ENCODE peak calls at places on chromosomes 2 and 18, in eight cellular contexts. Z is esophagus squamous epithelium; K is kidney; E is neural progenitor cell; J is bronchial epithelial cell; D is CD4-positive, CD25-positive, alpha-beta regulatory T cell; U is mammary epithelial cell; A is body of pancreas. Y is an unnamed sample.

GRCh38 chr2:224712346-224712745 is 3.8 kb downstream of the CCDC195 start:
- DNase-seq in D (no peak), J (no peak), K (no peak), A (no peak), E (no peak), Z (no peak), U (no peak), Y (no peak)

GRCh38 chr2:148530350-148530749 is 114.2 kb upstream of the EPC2 start:
- DNase-seq in E (no peak), J (no peak), U (no peak), K (no peak), A (no peak), Z (no peak), D (no peak), Y (no peak)

GRCh38 chr2:205972113-205972512 is 113.9 kb downstream of the INO80D start:
- DNase-seq in A (peak; percentile 63), D (no peak), U (no peak), Z (no peak), E (no peak), J (no peak), K (no peak), Y (peak; percentile 65)

GRCh38 chr2:71452565-71452964 is 796 bp upstream of the DYSF start:
- DNase-seq in U (peak; percentile 82), J (peak; percentile 91), A (no peak), E (peak; percentile 57), Z (no peak), K (no peak), D (peak; percentile 30), Y (peak; percentile 91)

GRCh38 chr2:55232863-55233657 is 572 bp downstream of the RPS27A start:
- DNase-seq in K (peak; percentile 79), A (peak; percentile 55), D (peak; percentile 57), J (peak; percentile 25), E (peak; percentile 34), U (peak; percentile 32), Z (no peak), Y (peak; percentile 24)

GRCh38 chr2:95052301-95052700 is 26.8 kb downstream of the MAL start:
- DNase-seq in K (peak; percentile 91), U (peak; percentile 93), D (no peak), J (peak; percentile 26), A (no peak), Z (no peak), E (no peak), Y (peak; percentile 95)

GRCh38 chr2:237533668-237534138 is 32.7 kb upstream of the PRLH start:
- DNase-seq in Z (no peak), U (no peak), J (peak; percentile 85), K (no peak), D (no peak), E (no peak), A (no peak), Y (peak; percentile 22)

GRCh38 chr18:23650963-23651927 is 11.5 kb downstream of the ANKRD29 start:
- DNase-seq in E (no peak), D (no peak), Z (no peak), K (no peak), J (peak; percentile 94), A (no peak), U (peak; percentile 81), Y (peak; percentile 77)

GRCh38 chr2:1150724-1151511 is 200.3 kb downstream of the SNTG2 start:
- DNase-seq in K (no peak), A (no peak), U (no peak), Z (no peak), J (no peak), E (no peak), D (no peak), Y (no peak)

GRCh38 chr18:48923746-48924580 is 26.8 kb downstream of the SMAD7 start:
- DNase-seq in A (no peak), Z (no peak), U (peak; percentile 38), J (peak; percentile 61), D (peak; percentile 33), K (no peak), E (no peak), Y (peak; percentile 16)

GRCh38 chr2:64670047-64670446 is 16.3 kb upstream of the SERTAD2 start:
- DNase-seq in U (no peak), D (no peak), A (no peak), K (no peak), E (no peak), J (no peak), Z (no peak), Y (no peak)

GRCh38 chr2:232276084-232276738 is 102.3 kb upstream of the ALPP start:
- DNase-seq in D (no peak), E (no peak), K (no peak), U (no peak), J (peak; percentile 25), A (no peak), Z (no peak), Y (no peak)

GRCh38 chr2:3467654-3468053 is 51.7 kb downstream of the ADI1 start:
- DNase-seq in J (no peak), Z (no peak), A (no peak), E (no peak), D (no peak), K (no peak), U (no peak), Y (no peak)

GRCh38 chr18:28168725-28169124 is 8.2 kb downstream of the CDH2 start:
- DNase-seq in J (no peak), A (no peak), E (no peak), Z (no peak), D (no peak), U (no peak), K (no peak), Y (no peak)
- H3K4me3 ChIP-seq in J (no peak overlapping the region), A (no peak overlapping the region), E (no peak overlapping the region), Z (no peak overlapping the region), D (no peak overlapping the region), U (no peak overlapping the region), K (no peak overlapping the region), Y (no peak overlapping the region)

DNA sequence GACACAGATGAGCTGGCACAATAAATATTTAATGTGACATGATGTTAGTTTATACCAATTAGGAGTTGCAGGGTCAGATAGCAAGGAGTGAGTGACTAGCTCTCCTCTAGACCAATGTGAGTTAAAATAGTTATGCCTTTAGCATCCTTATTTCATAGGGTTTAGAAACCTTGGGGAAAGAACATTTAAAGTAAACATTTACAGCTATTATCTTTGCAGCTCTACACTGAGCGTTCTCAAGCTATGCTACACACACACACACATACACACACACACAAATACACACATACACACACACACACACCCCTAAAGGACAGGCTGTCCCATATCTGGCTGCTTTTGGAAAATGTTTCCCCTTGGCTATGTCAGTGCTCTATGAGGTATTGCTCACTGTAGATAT is 151.2 kb downstream of the TRIB2 start:
- DNase-seq in E (no peak), K (no peak), U (no peak), A (no peak), J (no peak), Z (no peak), D (no peak), Y (no peak)
- H3K4me3 ChIP-seq in E (no peak overlapping the region), K (no peak overlapping the region), U (no peak overlapping the region), A (no peak overlapping the region), J (no peak overlapping the region), Z (no peak overlapping the region), D (no peak overlapping the region), Y (no peak overlapping the region)

DNA sequence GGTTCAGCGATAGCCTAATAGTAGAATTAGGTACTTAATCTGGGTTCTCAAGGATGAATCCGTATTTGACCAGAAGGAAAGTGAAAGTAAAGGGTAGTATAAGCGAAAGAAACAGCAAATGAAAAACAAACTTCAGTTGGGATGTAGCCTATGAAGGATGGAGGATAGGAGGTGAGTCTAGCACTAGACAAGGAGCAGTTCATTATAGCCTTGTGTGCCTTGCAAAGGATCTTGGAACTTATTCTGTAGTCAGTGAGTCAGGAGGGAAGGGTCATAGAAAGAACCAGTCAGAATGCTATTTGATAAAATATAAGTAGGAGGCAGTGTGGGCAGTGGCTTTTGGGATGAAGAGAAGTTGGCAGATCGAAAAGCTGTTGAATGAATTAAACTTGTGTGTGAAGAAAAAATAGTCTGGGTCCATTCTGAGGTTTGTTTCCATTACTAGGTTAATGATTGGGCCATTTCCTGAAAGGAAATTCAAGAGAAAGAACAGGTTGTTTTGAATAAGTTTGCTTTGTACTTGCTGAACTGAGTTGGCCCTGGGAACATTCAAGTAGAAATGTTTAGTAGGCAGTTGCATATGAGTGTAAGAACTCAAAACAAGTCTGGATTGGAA is 48.5 kb downstream of the ANKRD12 start:
- DNase-seq in U (no peak), J (no peak), D (peak; percentile 36), E (no peak), K (no peak), A (no peak), Z (no peak), Y (no peak)
- H3K4me3 ChIP-seq in U (no peak overlapping the region), J (no peak overlapping the region), D (peak overlapping the region; percentile 85), E (no peak overlapping the region), K (peak overlapping the region; percentile 36), A (no peak overlapping the region), Z (no peak overlapping the region), Y (no peak overlapping the region)

DNA sequence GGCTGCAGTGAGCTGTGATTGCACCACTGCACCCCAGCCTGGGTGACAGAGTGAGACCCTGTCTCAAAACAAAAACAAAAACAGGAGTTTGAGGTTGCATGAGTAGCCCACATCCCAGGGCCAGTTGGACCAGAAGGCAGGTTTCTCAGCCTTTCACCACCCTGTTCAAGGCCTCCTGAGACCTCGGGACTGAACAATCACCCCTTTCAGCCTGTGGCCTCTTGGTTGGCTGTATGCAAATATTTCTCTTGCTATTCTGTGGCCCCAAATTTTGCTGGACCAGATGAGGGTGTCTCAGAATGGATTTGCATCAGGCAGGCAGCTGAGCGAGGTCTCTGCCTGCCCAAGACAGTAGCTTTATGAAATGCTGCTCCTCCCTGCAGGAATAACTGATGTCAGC is 56.9 kb downstream of the DPYSL5 start:
- DNase-seq in E (no peak), J (no peak), A (no peak), K (no peak), U (no peak), Z (no peak), D (no peak), Y (no peak)
- H3K4me3 ChIP-seq in E (no peak overlapping the region), J (no peak overlapping the region), A (no peak overlapping the region), K (no peak overlapping the region), U (no peak overlapping the region), Z (no peak overlapping the region), D (no peak overlapping the region), Y (no peak overlapping the region)